ENCODE peak calls at places on chromosomes 16 and 17, in four cellular contexts. O is H1, F is HepG2, N is K562. H is an unnamed sample.

GRCh38 chr17:13001991-13002615 is 15.7 kb downstream of the ELAC2 start:
- DNase-seq in O (no peak), F (no peak), N (no peak), H (no peak)

GRCh38 chr16:29313559-29313887 is 93.0 kb downstream of the NPIPB11 start:
- DNase-seq in O (no peak), F (no peak), N (no peak), H (no peak)

GRCh38 chr17:75457047-75457654 is 716 bp downstream of the TMEM94 start:
- DNase-seq in O (peak), F (no peak), N (peak), H (no peak)

GRCh38 chr16:59654455-59654854 is 920.3 kb upstream of the GOT2 start:
- DNase-seq in O (no peak), F (no peak), N (no peak), H (no peak)

GRCh38 chr17:50187741-50188520 is 13.5 kb downstream of the COL1A1 start:
- DNase-seq in O (no peak), F (no peak), N (no peak), H (no peak)

GRCh38 chr17:17682737-17683675 is 1.7 kb downstream of the RAI1 start:
- DNase-seq in O (no peak), F (no peak), N (peak), H (peak)

GRCh38 chr17:68512967-68513474 is 791 bp downstream of the PRKAR1A start:
- DNase-seq in O (no peak), F (no peak), N (peak), H (peak)

GRCh38 chr16:5504028-5504758 is 406.6 kb upstream of the EEF2KMT start:
- DNase-seq in O (no peak), F (no peak), N (no peak), H (no peak)

GRCh38 chr17:51653902-51654301 is 393.6 kb downstream of the UTP18 start:
- DNase-seq in O (no peak), F (no peak), N (no peak), H (peak)

GRCh38 chr16:73192227-73192894 is 144.4 kb upstream of the ZFHX3 start:
- DNase-seq in O (no peak), F (no peak), N (no peak), H (no peak)

GRCh38 chr17:28738680-28739384 is 5.0 kb upstream of the TRAF4 start:
- DNase-seq in O (no peak), F (no peak), N (no peak), H (no peak)

GRCh38 chr17:42284020-42284369 is 4.3 kb upstream of the STAT5A start:
- DNase-seq in O (no peak), F (no peak), N (no peak), H (no peak)

GRCh38 chr17:7043544-7044268 is at the start of gene SLC16A11:
- DNase-seq in O (peak), F (no peak), N (no peak), H (no peak)

GRCh38 chr16:66416136-66416535 is 11.0 kb upstream of the BEAN1 start:
- DNase-seq in O (no peak), F (no peak), N (no peak), H (no peak)

GRCh38 chr16:30457256-30457655 is 11.6 kb upstream of the SEPHS2 start:
- DNase-seq in O (no peak), F (no peak), N (no peak), H (no peak)

GRCh38 chr17:36867716-36868115 is 69.6 kb upstream of the LHX1 start:
- DNase-seq in O (no peak), F (no peak), N (no peak), H (no peak)

GRCh38 chr16:81014672-81015071 is 7.7 kb downstream of the CENPN start:
- DNase-seq in O (no peak), F (no peak), N (no peak), H (no peak)

GRCh38 chr17:4968166-4968915 is 724 bp upstream of the SPAG7 start:
- DNase-seq in O (peak), F (no peak), N (peak), H (no peak)

GRCh38 chr16:56197227-56197992 is 6.1 kb downstream of the GNAO1 start:
- DNase-seq in O (no peak), F (no peak), N (no peak), H (no peak)
- TF ChIP-seq HDAC2 in O (no peak), F (no peak), N (no peak), H (no peak)

DNA sequence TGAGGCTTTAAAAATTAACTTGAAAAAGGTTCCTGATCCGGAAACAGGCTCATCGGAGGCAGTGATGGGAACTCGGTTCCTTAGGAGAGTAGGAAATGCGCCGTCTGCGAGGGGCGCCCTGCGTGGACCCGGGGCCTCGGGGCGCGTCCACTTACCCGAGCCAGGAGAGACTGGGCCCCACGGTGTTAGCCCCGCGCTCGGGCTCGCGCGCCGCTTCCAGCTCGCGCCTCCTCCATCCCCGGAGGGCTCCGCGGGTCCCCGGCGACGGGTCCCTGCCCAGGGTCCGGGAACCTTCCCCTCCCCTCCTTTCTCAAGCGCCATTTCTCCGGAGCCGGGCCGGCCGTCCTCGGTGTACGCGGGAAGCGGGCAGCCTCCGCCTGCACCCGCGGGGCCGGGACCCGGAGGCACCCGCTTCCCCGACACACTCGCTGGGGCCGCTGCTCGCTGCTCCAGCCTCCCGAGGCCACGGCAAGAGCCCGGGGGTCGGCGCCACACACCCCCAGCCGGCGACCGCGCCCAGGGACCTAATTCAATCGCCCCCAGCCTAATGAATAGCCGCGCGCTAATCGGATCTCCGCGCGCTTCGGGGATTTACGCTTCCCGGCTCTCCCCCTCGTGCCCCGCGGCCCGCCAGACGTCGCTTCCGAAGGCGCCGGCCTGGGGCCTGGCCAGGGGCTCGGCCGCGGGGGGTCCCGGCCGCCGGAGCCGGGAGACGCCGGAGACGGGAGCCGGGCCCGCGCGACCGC is 2.2 kb upstream of the BAHCC1 start:
- DNase-seq in O (peak), F (no peak), N (no peak), H (peak)
- TF ChIP-seq HDAC2 in O (no peak), F (no peak), N (no peak), H (no peak)

GRCh38 chr17:78652024-78652423 is 74.8 kb upstream of the DNAH17 start:
- DNase-seq in O (no peak), F (no peak), N (no peak), H (no peak)
- TF ChIP-seq HDAC2 in O (no peak), F (no peak), N (no peak), H (no peak)

GRCh38 chr16:89316701-89317100 is 99.2 kb downstream of the ZNF778 start:
- DNase-seq in O (no peak), F (no peak), N (no peak), H (no peak)

GRCh38 chr16:89317729-89318429 is 100.4 kb downstream of the ZNF778 start:
- DNase-seq in O (no peak), F (no peak), N (no peak), H (no peak)

GRCh38 chr16:89315791-89316581 is 98.5 kb downstream of the ZNF778 start:
- DNase-seq in O (no peak), F (peak), N (peak), H (no peak)

GRCh38 chr16:89318430-89318758 is 100.9 kb downstream of the ZNF778 start:
- DNase-seq in O (no peak), F (no peak), N (no peak), H (no peak)

DNA sequence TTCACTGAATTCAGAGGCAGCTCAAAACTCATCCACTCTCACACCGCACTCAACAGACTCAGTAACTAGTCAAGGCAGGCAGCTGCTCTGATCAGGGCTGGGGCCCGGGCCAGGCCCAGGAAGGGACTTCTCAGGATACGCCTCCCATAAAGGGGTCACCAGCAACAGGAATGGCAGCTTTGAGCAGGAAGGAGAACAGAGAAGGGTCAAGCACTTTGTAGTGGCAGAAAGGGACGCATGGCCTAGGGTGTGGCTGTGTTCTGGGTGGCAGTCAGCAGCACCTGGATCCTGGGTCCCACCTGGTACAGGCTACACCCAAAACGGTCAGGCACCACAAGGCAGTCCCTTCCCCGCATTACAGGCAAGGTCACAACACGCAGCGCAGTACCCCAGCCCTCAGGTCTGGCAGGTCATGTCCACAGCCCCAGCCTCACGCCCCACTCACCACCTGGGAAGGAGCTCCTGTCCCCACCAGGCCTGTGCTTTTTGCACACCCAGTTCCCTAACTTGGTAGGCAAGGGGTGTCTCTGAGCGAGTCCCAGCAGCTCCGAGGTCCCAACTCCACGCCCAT is 99.7 kb downstream of the ZNF778 start:
- DNase-seq in O (no peak), F (no peak), N (no peak), H (no peak)
- TF ChIP-seq HDAC2 in O (no peak), F (no peak), N (no peak), H (no peak)

GRCh38 chr17:80176757-80177156 is 6.9 kb downstream of the CARD14 start:
- DNase-seq in O (no peak), F (no peak), N (no peak), H (no peak)

GRCh38 chr17:80177986-80178590 is 8.3 kb downstream of the CARD14 start:
- DNase-seq in O (no peak), F (no peak), N (no peak), H (no peak)

GRCh38 chr17:80171681-80172080 is 1.9 kb downstream of the CARD14 start:
- DNase-seq in O (no peak), F (no peak), N (no peak), H (no peak)

GRCh38 chr17:80173916-80174315 is 4.1 kb downstream of the CARD14 start:
- DNase-seq in O (no peak), F (no peak), N (no peak), H (no peak)

GRCh38 chr17:80175411-80175810 is 5.6 kb downstream of the CARD14 start:
- DNase-seq in O (no peak), F (no peak), N (no peak), H (peak)
- TF ChIP-seq HDAC2 in O (no peak), F (no peak), N (no peak), H (no peak)

DNA sequence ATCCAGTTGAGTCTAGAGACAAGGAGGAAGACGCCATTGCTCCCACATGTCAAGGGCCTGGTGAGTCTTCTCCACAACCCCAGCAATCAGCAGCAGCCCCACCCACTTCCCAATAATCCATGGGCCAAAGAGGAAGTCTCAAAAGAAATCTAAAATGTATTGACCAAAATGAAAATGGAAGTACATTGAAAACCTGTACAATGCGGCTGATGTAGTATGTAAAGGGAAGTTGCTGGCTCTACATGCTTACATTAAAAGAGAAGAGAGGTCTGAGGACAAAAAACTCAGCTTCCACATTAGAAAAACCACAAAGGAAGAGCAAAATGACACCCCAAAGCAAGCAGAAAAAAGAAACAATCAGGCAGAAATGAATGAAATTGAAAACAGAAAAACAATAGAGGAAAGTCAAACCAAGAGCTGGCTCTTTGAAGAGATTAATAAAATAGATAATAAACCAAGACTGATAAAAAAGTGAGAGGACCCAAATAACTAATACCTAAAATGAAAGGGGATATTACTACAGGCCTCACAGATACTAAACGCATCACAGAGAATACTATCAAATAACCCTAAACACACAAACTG is 100.6 kb upstream of the METRNL start:
- DNase-seq in O (no peak), F (no peak), N (no peak), H (no peak)
- TF ChIP-seq HDAC2 in O (no peak), F (no peak), N (no peak), H (no peak)

DNA sequence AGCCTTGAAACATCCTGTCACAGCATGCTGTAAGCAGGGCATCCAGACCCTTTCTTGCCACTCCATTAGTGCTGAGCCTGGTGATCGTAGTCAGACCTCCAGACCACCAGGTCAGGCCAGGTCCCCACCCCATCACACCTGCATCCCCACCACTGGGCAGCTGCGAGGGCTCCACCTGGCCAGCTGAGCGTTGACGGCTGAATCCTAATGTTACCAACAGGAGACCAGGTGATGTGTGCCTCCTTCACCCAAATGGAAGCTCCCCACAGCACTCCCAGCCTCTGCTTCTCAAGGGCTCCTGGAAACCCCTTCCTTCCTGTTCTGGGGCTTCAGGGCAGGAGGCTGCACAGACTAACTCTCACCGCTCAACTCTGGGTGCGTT is 189.4 kb downstream of the C16orf95 start:
- DNase-seq in O (no peak), F (no peak), N (no peak), H (no peak)
- TF ChIP-seq HDAC2 in O (no peak), F (no peak), N (no peak), H (no peak)

DNA sequence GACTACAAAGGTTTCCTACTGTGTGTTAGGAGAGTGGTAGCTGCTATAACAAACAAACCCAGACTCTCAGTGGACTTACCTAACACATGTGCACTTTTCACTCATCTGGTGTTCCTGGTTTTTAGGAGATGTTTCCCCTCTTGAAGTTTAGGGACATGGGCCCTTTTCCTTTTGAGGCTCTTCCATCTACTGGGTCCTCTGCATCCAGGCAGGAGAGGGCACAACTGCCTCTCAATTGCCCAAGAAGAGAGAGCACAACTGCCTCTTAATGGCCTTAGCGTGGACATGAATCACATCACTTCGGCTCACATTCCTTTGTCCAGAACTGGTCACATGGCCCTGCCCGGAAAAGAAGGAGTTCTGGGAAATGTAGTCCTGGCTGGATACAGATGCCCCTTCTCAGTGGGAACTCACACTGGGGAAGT is 9.8 kb upstream of the TNRC6C start:
- DNase-seq in O (no peak), F (peak), N (peak), H (peak)
- TF ChIP-seq HDAC2 in O (no peak), F (no peak), N (no peak), H (no peak)

H was measured in A549.